ENCODE peak calls at places on chromosomes 16 and 17, in ten cellular contexts. Q, K, L, E, U, J, D, T, Z and M are unnamed samples.

GRCh38 chr17:13581925-13582324 is 19.8 kb downstream of the HS3ST3A1 start:
- DNase-seq in Q (no peak), K (no peak), L (no peak), E (no peak), U (no peak), J (no peak), D (no peak), T (no peak), Z (peak; percentile 41), M (no peak)

GRCh38 chr16:87821346-87822001 is 47.8 kb downstream of the SLC7A5 start:
- DNase-seq in Q (no peak), K (no peak), L (no peak), E (no peak), U (no peak), J (no peak), D (no peak), T (no peak), Z (no peak), M (no peak)

GRCh38 chr17:9121186-9121820 is 100.0 kb downstream of the NTN1 start:
- DNase-seq in Q (no peak), K (no peak), L (no peak), E (no peak), U (no peak), J (no peak), D (no peak), T (no peak), Z (no peak), M (no peak)

GRCh38 chr17:28405632-28406477 is at the start of gene SLC46A1:
- DNase-seq in Q (peak; percentile 6), K (peak; percentile 59), L (peak; percentile 72), E (peak; percentile 39), U (no peak), J (no peak), D (peak; percentile 19), T (peak; percentile 63), Z (peak; percentile 34), M (peak; percentile 84)

GRCh38 chr17:44916781-44917241 is 1.5 kb upstream of the GFAP start:
- DNase-seq in Q (no peak), K (peak; percentile 77), L (peak; percentile 85), E (peak; percentile 64), U (peak; percentile 69), J (no peak), D (peak; percentile 83), T (no peak), Z (no peak), M (peak; percentile 78)

GRCh38 chr16:30651124-30652004 is 604 bp downstream of the PRR14 start:
- DNase-seq in Q (peak; percentile 68), K (peak; percentile 80), L (peak; percentile 56), E (peak; percentile 40), U (peak; percentile 47), J (peak; percentile 77), D (peak; percentile 66), T (peak; percentile 70), Z (peak; percentile 77), M (peak; percentile 46)

GRCh38 chr16:78836802-78837489 is 737.5 kb downstream of the WWOX start:
- DNase-seq in Q (no peak), K (no peak), L (no peak), E (no peak), U (no peak), J (no peak), D (no peak), T (no peak), Z (no peak), M (peak; percentile 23)

GRCh38 chr16:84726670-84727467 is 27.1 kb downstream of the USP10 start:
- DNase-seq in Q (no peak), K (no peak), L (peak; percentile 43), E (no peak), U (peak; percentile 70), J (no peak), D (peak; percentile 13), T (no peak), Z (peak; percentile 84), M (no peak)

GRCh38 chr17:32596666-32597065 is 109.9 kb downstream of the CDK5R1 start:
- DNase-seq in Q (no peak), K (no peak), L (peak; percentile 56), E (no peak), U (no peak), J (peak; percentile 24), D (peak; percentile 30), T (no peak), Z (no peak), M (peak; percentile 94)

GRCh38 chr17:1091885-1092284 is 87.9 kb downstream of the ABR start:
- DNase-seq in Q (no peak), K (peak; percentile 40), L (no peak), E (no peak), U (no peak), J (no peak), D (no peak), T (no peak), Z (no peak), M (no peak)

GRCh38 chr17:50908860-50909764 is 43.0 kb upstream of the TOB1 start:
- DNase-seq in Q (peak; percentile 38), K (peak; percentile 38), L (no peak), E (no peak), U (no peak), J (no peak), D (no peak), T (no peak), Z (peak; percentile 54), M (no peak)

GRCh38 chr17:36598951-36599401 is 2.4 kb upstream of the MRM1 start:
- DNase-seq in Q (no peak), K (no peak), L (no peak), E (no peak), U (no peak), J (no peak), D (no peak), T (no peak), Z (no peak), M (no peak)

GRCh38 chr17:40218006-40218739 is 931 bp upstream of the WIPF2 start:
- DNase-seq in Q (no peak), K (peak; percentile 20), L (no peak), E (no peak), U (no peak), J (no peak), D (peak; percentile 83), T (no peak), Z (no peak), M (no peak)

GRCh38 chr16:15495898-15496297 is 61.5 kb downstream of the BMERB1 start:
- DNase-seq in Q (no peak), K (no peak), L (no peak), E (no peak), U (no peak), J (no peak), D (no peak), T (no peak), Z (no peak), M (no peak)

GRCh38 chr16:84084570-84085270 is 32.0 kb downstream of the MBTPS1 start:
- DNase-seq in Q (peak; percentile 53), K (peak; percentile 75), L (peak; percentile 70), E (peak; percentile 79), U (no peak), J (peak; percentile 19), D (peak; percentile 62), T (peak; percentile 31), Z (peak; percentile 65), M (peak; percentile 77)

GRCh38 chr17:52383493-52384100 is 225.1 kb upstream of the CA10 start:
- DNase-seq in Q (no peak), K (peak; percentile 78), L (peak; percentile 84), E (peak; percentile 24), U (peak; percentile 82), J (peak; percentile 11), D (peak; percentile 61), T (peak; percentile 74), Z (peak; percentile 48), M (peak; percentile 62)

GRCh38 chr17:57944796-57945362 is 10.3 kb downstream of the CUEDC1 start:
- DNase-seq in Q (no peak), K (no peak), L (no peak), E (no peak), U (no peak), J (no peak), D (no peak), T (no peak), Z (no peak), M (no peak)

GRCh38 chr16:60636117-60636516 is 1400.1 kb downstream of the CDH8 start:
- DNase-seq in Q (no peak), K (peak; percentile 56), L (no peak), E (peak; percentile 1), U (no peak), J (no peak), D (no peak), T (no peak), Z (no peak), M (no peak)

GRCh38 chr17:31672161-31672819 is 186.8 kb downstream of the COPRS start:
- DNase-seq in Q (no peak), K (no peak), L (no peak), E (no peak), U (no peak), J (no peak), D (no peak), T (no peak), Z (no peak), M (peak; percentile 61)

GRCh38 chr17:33021731-33022408 is 30.2 kb downstream of the SPACA3 start:
- DNase-seq in Q (no peak), K (no peak), L (no peak), E (no peak), U (no peak), J (no peak), D (no peak), T (no peak), Z (no peak), M (no peak)

GRCh38 chr17:45784583-45785372 is 658 bp downstream of the CRHR1 start:
- DNase-seq in Q (peak; percentile 13), K (no peak), L (peak; percentile 56), E (no peak), U (no peak), J (no peak), D (peak; percentile 15), T (peak; percentile 38), Z (peak; percentile 48), M (peak; percentile 40)

GRCh38 chr17:8488931-8489330 is 53.2 kb downstream of the NDEL1 start:
- DNase-seq in Q (no peak), K (peak; percentile 95), L (no peak), E (no peak), U (no peak), J (no peak), D (peak; percentile 88), T (no peak), Z (no peak), M (peak; percentile 54)